ENCODE peak calls at places on chromosome 15, in nine cellular contexts. K is GM23248; Q is upper lobe of right lung; P is lower lobe of right lung; I is left lung; G is neuronal stem cell; F is naive thymus-derived CD4-positive, alpha-beta T cell; C is A549; U is right cardiac atrium. A is an unnamed sample.

GRCh38 chr15:92624401-92624991 is 31.1 kb downstream of the FAM174B start:
- DNase-seq in C (no peak), P (no peak), F (no peak), G (no peak), I (no peak), K (peak; percentile 50), Q (no peak), U (peak; percentile 81), A (no peak)

GRCh38 chr15:70014860-70015490 is 82.7 kb downstream of the TLE3 start:
- DNase-seq in U (no peak), F (no peak), Q (peak; percentile 42), G (no peak), C (no peak), I (no peak), P (peak; percentile 43), K (no peak), A (no peak)

GRCh38 chr15:32030795-32031194 is 480 bp downstream of the CHRNA7 start:
- DNase-seq in P (no peak), Q (peak; percentile 61), G (no peak), C (peak; percentile 16), K (peak; percentile 6), U (no peak), F (no peak), I (no peak), A (no peak)

GRCh38 chr15:44038801-44039200 is 156.3 kb downstream of the FRMD5 start:
- DNase-seq in K (no peak), U (no peak), Q (no peak), P (no peak), F (no peak), I (no peak), G (peak; percentile 35), C (peak; percentile 9), A (no peak)

GRCh38 chr15:66654718-66655375 is 47.2 kb upstream of the SMAD6 start:
- DNase-seq in K (peak; percentile 40), Q (no peak), C (no peak), U (peak; percentile 89), I (peak; percentile 85), G (no peak), P (no peak), F (peak; percentile 43), A (no peak)

GRCh38 chr15:50377867-50378751 is 23.1 kb upstream of the GABPB1 start:
- DNase-seq in G (no peak), F (no peak), Q (no peak), P (no peak), I (no peak), K (no peak), U (no peak), C (no peak), A (no peak)

GRCh38 chr15:27722102-27722501 is 377.0 kb downstream of the OCA2 start:
- DNase-seq in K (no peak), I (no peak), C (no peak), Q (no peak), F (no peak), P (no peak), U (no peak), G (no peak), A (no peak)

GRCh38 chr15:59278120-59278519 is 71.5 kb downstream of the LDHAL6B start:
- DNase-seq in C (no peak), Q (no peak), P (no peak), U (no peak), I (no peak), F (no peak), K (no peak), G (no peak), A (no peak)

GRCh38 chr15:35444557-35445204 is 101.3 kb downstream of the DPH6 start:
- DNase-seq in C (peak; percentile 47), P (no peak), G (peak; percentile 47), Q (no peak), U (no peak), K (peak; percentile 67), I (no peak), F (no peak), A (no peak)

GRCh38 chr15:32029862-32030781 is at the start of gene CHRNA7:
- DNase-seq in I (peak; percentile 86), C (peak; percentile 63), F (no peak), G (peak; percentile 71), Q (peak; percentile 86), P (peak; percentile 70), U (peak; percentile 85), K (peak; percentile 51), A (peak; percentile 59)

GRCh38 chr15:74205593-74205969 is 3.0 kb upstream of the STRA6 start:
- DNase-seq in Q (no peak), K (no peak), P (no peak), U (no peak), G (no peak), F (no peak), I (peak; percentile 18), C (no peak), A (no peak)
- H3K4me1 ChIP-seq in Q (peaks cover 3% of the 10 kb centered on the region), K (peaks cover 19% of the 10 kb centered on the region), P (no peaks in the 10 kb centered on the region), U (peaks cover 9% of the 10 kb centered on the region), G (peaks cover 60% of the 10 kb centered on the region), F (no peaks in the 10 kb centered on the region), I (peaks cover 4% of the 10 kb centered on the region), C (peaks cover 49% of the 10 kb centered on the region), A (no peaks in the 10 kb centered on the region)

DNA sequence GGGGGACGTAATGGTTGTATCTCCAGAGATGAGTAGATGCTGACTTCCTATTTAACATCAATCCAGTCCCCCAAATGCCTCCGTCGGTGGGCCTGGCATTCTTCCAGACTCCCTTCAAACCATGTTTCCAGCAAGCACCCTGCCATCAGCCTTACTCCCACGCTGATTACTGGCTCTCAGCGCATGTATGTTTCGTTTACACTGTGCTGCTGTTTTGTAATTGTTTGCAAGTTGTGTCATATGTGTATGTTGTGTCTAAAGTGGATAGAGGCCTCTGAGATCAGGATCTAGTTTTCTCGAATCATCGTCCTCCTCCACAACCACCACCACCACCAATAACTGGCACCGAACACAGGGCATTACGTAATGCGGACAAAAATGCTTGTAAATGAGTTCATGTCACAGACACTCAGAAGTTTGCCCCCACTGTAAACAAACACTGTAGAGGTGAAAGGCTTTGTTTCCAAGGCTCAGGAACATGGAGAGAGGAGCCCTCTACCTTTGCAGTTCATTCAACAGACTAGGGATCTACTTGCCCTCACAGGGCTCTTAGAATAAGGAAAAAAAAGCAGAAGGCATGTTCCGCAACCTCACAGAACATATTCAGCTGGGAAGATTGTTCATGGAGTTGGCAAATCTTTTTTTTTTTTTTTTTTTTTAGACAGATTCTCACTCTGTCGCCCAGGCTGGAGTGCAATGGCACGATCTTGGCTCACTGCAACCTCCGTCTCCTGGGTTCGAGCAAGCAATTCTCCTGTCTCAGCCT is 46.1 kb upstream of the SEMA4B start:
- DNase-seq in K (peak; percentile 64), G (no peak), C (peak; percentile 96), P (no peak), I (no peak), Q (no peak), F (no peak), U (no peak), A (peak; percentile 75)
- H3K27ac ChIP-seq in K (no peak overlapping the region), G (no peak overlapping the region), C (peak overlapping the region; percentile 70), P (no peak overlapping the region), I (no peak overlapping the region), Q (peak overlapping the region; percentile 17), F (no peak overlapping the region), U (no peak overlapping the region), A (peak overlapping the region; percentile 93)

DNA sequence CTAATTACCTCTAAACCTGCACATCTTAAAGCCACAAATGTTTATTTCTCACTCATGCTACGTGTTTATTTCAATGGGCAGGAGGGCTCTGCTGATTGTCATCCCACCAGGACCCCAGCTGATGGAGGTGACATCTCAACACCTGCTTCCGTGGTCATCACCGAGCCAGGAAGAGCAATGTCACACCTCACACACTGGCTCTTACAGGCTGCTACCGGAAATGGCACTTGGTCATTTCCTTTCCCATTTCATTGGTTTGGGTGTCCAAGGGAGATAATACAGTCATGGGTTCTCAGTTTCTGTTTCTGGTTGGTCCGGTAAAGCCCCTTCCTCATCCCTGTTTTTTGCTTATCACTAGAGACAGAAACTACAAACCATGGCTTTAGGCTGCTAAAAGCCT is 41.9 kb downstream of the ABHD2 start:
- DNase-seq in F (no peak), U (no peak), Q (no peak), I (no peak), G (no peak), K (no peak), P (no peak), C (no peak), A (peak; percentile 56)
- H3K4me1 ChIP-seq in F (peaks cover 17% of the 10 kb centered on the region), U (peaks cover 17% of the 10 kb centered on the region), Q (peaks cover 31% of the 10 kb centered on the region), I (peaks cover 9% of the 10 kb centered on the region), G (no peaks in the 10 kb centered on the region), K (no peaks in the 10 kb centered on the region), P (peaks cover 41% of the 10 kb centered on the region), C (peaks cover 48% of the 10 kb centered on the region), A (peaks cover 70% of the 10 kb centered on the region)

GRCh38 chr15:39939487-39940452 is 5.9 kb downstream of the EIF2AK4 start:
- DNase-seq in F (no peak), P (no peak), K (peak; percentile 32), Q (no peak), G (no peak), I (no peak), C (no peak), U (no peak), A (no peak)
- H3K27ac ChIP-seq in F (no peak overlapping the region), P (peak overlapping the region; percentile 34), K (no peak overlapping the region), Q (no peak overlapping the region), G (no peak overlapping the region), I (no peak overlapping the region), C (no peak overlapping the region), U (no peak overlapping the region), A (no peak overlapping the region)

GRCh38 chr15:65292938-65293518 is 2.8 kb upstream of the RNU5A-1 start:
- DNase-seq in Q (no peak), U (no peak), K (no peak), F (no peak), I (no peak), G (no peak), P (no peak), C (no peak), A (no peak)
- H3K4me1 ChIP-seq in Q (peaks cover 21% of the 10 kb centered on the region), U (no peaks in the 10 kb centered on the region), K (peaks cover 5% of the 10 kb centered on the region), F (peaks cover 18% of the 10 kb centered on the region), I (no peaks in the 10 kb centered on the region), G (no peaks in the 10 kb centered on the region), P (peaks cover 21% of the 10 kb centered on the region), C (peaks cover 16% of the 10 kb centered on the region), A (no peaks in the 10 kb centered on the region)

GRCh38 chr15:78507831-78508160 is 419 bp downstream of the HYKK start:
- DNase-seq in P (no peak), Q (no peak), C (no peak), K (peak; percentile 43), I (no peak), G (no peak), F (no peak), U (no peak), A (no peak)
- H3K27ac ChIP-seq in P (peak overlapping the region; percentile 19), Q (peak overlapping the region; percentile 65), C (peak overlapping the region; percentile 70), K (no peak overlapping the region), I (peak overlapping the region; percentile 16), G (no peak overlapping the region), F (peak overlapping the region; percentile 53), U (peak overlapping the region; percentile 49), A (peak overlapping the region; percentile 20)

DNA sequence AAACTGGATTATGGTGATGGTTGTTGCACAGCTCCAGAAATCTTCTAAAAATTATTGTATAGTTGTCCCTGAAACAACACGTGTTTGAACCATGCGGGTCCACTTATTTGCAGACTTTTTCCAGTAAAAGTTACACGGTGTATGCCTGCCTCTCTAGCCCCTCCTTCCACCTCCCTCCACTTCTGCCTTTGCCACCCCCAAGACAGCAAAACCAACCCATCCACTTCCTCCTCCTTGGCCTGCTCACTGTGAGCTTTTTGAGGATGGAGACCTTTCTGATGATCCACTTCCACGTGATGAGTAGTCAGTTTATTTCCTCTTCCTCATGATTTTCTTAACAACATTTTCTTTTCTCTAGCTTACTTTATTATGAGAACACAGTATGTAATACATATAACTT is 5.4 kb downstream of the CYFIP1 start:
- DNase-seq in Q (no peak), C (no peak), F (no peak), G (no peak), P (no peak), K (no peak), U (no peak), I (no peak), A (no peak)
- H3K4me1 ChIP-seq in Q (peaks cover 16% of the 10 kb centered on the region), C (peaks cover 5% of the 10 kb centered on the region), F (no peaks in the 10 kb centered on the region), G (peaks cover 2% of the 10 kb centered on the region), P (peaks cover 44% of the 10 kb centered on the region), K (peaks cover 7% of the 10 kb centered on the region), U (no peaks in the 10 kb centered on the region), I (peaks cover 6% of the 10 kb centered on the region), A (no peaks in the 10 kb centered on the region)